ENCODE peak calls at places on chromosomes 1 and 21, in nine cellular contexts. One of them, this sample, is unnamed.
A peak's percentile ranks its signal among the peaks of the same experiment; 100 is the strongest.

GRCh38 chr1:29798699-29799566 is 562.6 kb downstream of the PTPRU start:
- DNase-seq in T-helper 1 cell: no peak
- DNase-seq in activated naive CD4-positive, alpha-beta T cell treated with anti-CD3 and anti-CD28 coated beads, Interleukin-2, amount 10 ng/mL, durations not matched to agents 7 days and 5 days: no peak
- DNase-seq in mammary epithelial cell: peak; percentile 60
- DNase-seq in COR-L47: no peak
- DNase-seq in GM23338: no peak
- DNase-seq in activated CD8-positive, alpha-beta T cell treated with anti-CD3 and anti-CD28 coated beads for 36 hours: no peak
- DNase-seq in stimulated activated CD8-positive, alpha-beta memory T cell treated with anti-CD3 and anti-CD28 coated beads, Interleukin-7, amount 100 ng/mL, for 1 hour: no peak
- DNase-seq in stimulated activated CD4-positive, alpha-beta T cell treated with anti-CD3 and anti-CD28 coated beads, Interleukin-4, amount 100 ng/mL, for 24 hours: no peak
- DNase-seq in this sample: no peak

GRCh38 chr21:34761758-34762330 is 93.0 kb downstream of the CLIC6 start:
- DNase-seq in activated naive CD4-positive, alpha-beta T cell treated with anti-CD3 and anti-CD28 coated beads, Interleukin-2, amount 10 ng/mL, durations not matched to agents 7 days and 5 days: no peak
- DNase-seq in stimulated activated CD8-positive, alpha-beta memory T cell treated with anti-CD3 and anti-CD28 coated beads, Interleukin-7, amount 100 ng/mL, for 1 hour: no peak
- DNase-seq in GM23338: no peak
- DNase-seq in activated CD8-positive, alpha-beta T cell treated with anti-CD3 and anti-CD28 coated beads for 36 hours: no peak
- DNase-seq in mammary epithelial cell: no peak
- DNase-seq in T-helper 1 cell: no peak
- DNase-seq in stimulated activated CD4-positive, alpha-beta T cell treated with anti-CD3 and anti-CD28 coated beads, Interleukin-4, amount 100 ng/mL, for 24 hours: no peak
- DNase-seq in COR-L47: no peak
- DNase-seq in this sample: no peak

GRCh38 chr1:55378582-55378981 is 163.4 kb upstream of the USP24 start:
- DNase-seq in T-helper 1 cell: no peak
- DNase-seq in stimulated activated CD4-positive, alpha-beta T cell treated with anti-CD3 and anti-CD28 coated beads, Interleukin-4, amount 100 ng/mL, for 24 hours: peak; percentile 14
- DNase-seq in stimulated activated CD8-positive, alpha-beta memory T cell treated with anti-CD3 and anti-CD28 coated beads, Interleukin-7, amount 100 ng/mL, for 1 hour: no peak
- DNase-seq in GM23338: peak; percentile 86
- DNase-seq in COR-L47: no peak
- DNase-seq in mammary epithelial cell: no peak
- DNase-seq in activated naive CD4-positive, alpha-beta T cell treated with anti-CD3 and anti-CD28 coated beads, Interleukin-2, amount 10 ng/mL, durations not matched to agents 7 days and 5 days: peak; percentile 44
- DNase-seq in activated CD8-positive, alpha-beta T cell treated with anti-CD3 and anti-CD28 coated beads for 36 hours: peak; percentile 57
- DNase-seq in this sample: no peak

GRCh38 chr1:2921970-2922686 is 99.1 kb upstream of the ACTRT2 start:
- DNase-seq in mammary epithelial cell: no peak
- DNase-seq in stimulated activated CD8-positive, alpha-beta memory T cell treated with anti-CD3 and anti-CD28 coated beads, Interleukin-7, amount 100 ng/mL, for 1 hour: no peak
- DNase-seq in activated naive CD4-positive, alpha-beta T cell treated with anti-CD3 and anti-CD28 coated beads, Interleukin-2, amount 10 ng/mL, durations not matched to agents 7 days and 5 days: peak; percentile 48
- DNase-seq in stimulated activated CD4-positive, alpha-beta T cell treated with anti-CD3 and anti-CD28 coated beads, Interleukin-4, amount 100 ng/mL, for 24 hours: peak; percentile 24
- DNase-seq in T-helper 1 cell: no peak
- DNase-seq in activated CD8-positive, alpha-beta T cell treated with anti-CD3 and anti-CD28 coated beads for 36 hours: peak; percentile 34
- DNase-seq in COR-L47: no peak
- DNase-seq in GM23338: peak; percentile 38
- DNase-seq in this sample: peak; percentile 68

GRCh38 chr21:43719748-43720538 is 1.0 kb downstream of the PDXK start:
- DNase-seq in GM23338: no peak
- DNase-seq in stimulated activated CD8-positive, alpha-beta memory T cell treated with anti-CD3 and anti-CD28 coated beads, Interleukin-7, amount 100 ng/mL, for 1 hour: no peak
- DNase-seq in T-helper 1 cell: peak; percentile 26
- DNase-seq in activated naive CD4-positive, alpha-beta T cell treated with anti-CD3 and anti-CD28 coated beads, Interleukin-2, amount 10 ng/mL, durations not matched to agents 7 days and 5 days: peak; percentile 39
- DNase-seq in mammary epithelial cell: no peak
- DNase-seq in stimulated activated CD4-positive, alpha-beta T cell treated with anti-CD3 and anti-CD28 coated beads, Interleukin-4, amount 100 ng/mL, for 24 hours: no peak
- DNase-seq in COR-L47: no peak
- DNase-seq in activated CD8-positive, alpha-beta T cell treated with anti-CD3 and anti-CD28 coated beads for 36 hours: no peak
- DNase-seq in this sample: no peak

GRCh38 chr1:154714638-154715037 is 106.7 kb upstream of the ADAR start:
- DNase-seq in T-helper 1 cell: peak; percentile 20
- DNase-seq in stimulated activated CD8-positive, alpha-beta memory T cell treated with anti-CD3 and anti-CD28 coated beads, Interleukin-7, amount 100 ng/mL, for 1 hour: no peak
- DNase-seq in activated CD8-positive, alpha-beta T cell treated with anti-CD3 and anti-CD28 coated beads for 36 hours: peak; percentile 33
- DNase-seq in activated naive CD4-positive, alpha-beta T cell treated with anti-CD3 and anti-CD28 coated beads, Interleukin-2, amount 10 ng/mL, durations not matched to agents 7 days and 5 days: peak; percentile 35
- DNase-seq in GM23338: peak; percentile 32
- DNase-seq in COR-L47: no peak
- DNase-seq in stimulated activated CD4-positive, alpha-beta T cell treated with anti-CD3 and anti-CD28 coated beads, Interleukin-4, amount 100 ng/mL, for 24 hours: no peak
- DNase-seq in mammary epithelial cell: peak; percentile 12
- DNase-seq in this sample: peak; percentile 39

GRCh38 chr1:208332774-208333126 is 88.6 kb upstream of the PLXNA2 start:
- DNase-seq in COR-L47: no peak
- DNase-seq in activated CD8-positive, alpha-beta T cell treated with anti-CD3 and anti-CD28 coated beads for 36 hours: no peak
- DNase-seq in T-helper 1 cell: no peak
- DNase-seq in stimulated activated CD8-positive, alpha-beta memory T cell treated with anti-CD3 and anti-CD28 coated beads, Interleukin-7, amount 100 ng/mL, for 1 hour: no peak
- DNase-seq in activated naive CD4-positive, alpha-beta T cell treated with anti-CD3 and anti-CD28 coated beads, Interleukin-2, amount 10 ng/mL, durations not matched to agents 7 days and 5 days: no peak
- DNase-seq in GM23338: no peak
- DNase-seq in mammary epithelial cell: no peak
- DNase-seq in stimulated activated CD4-positive, alpha-beta T cell treated with anti-CD3 and anti-CD28 coated beads, Interleukin-4, amount 100 ng/mL, for 24 hours: no peak
- DNase-seq in this sample: no peak

GRCh38 chr1:67608661-67609571 is 76.1 kb upstream of the GADD45A start:
- DNase-seq in GM23338: no peak
- DNase-seq in activated naive CD4-positive, alpha-beta T cell treated with anti-CD3 and anti-CD28 coated beads, Interleukin-2, amount 10 ng/mL, durations not matched to agents 7 days and 5 days: no peak
- DNase-seq in stimulated activated CD4-positive, alpha-beta T cell treated with anti-CD3 and anti-CD28 coated beads, Interleukin-4, amount 100 ng/mL, for 24 hours: no peak
- DNase-seq in stimulated activated CD8-positive, alpha-beta memory T cell treated with anti-CD3 and anti-CD28 coated beads, Interleukin-7, amount 100 ng/mL, for 1 hour: no peak
- DNase-seq in activated CD8-positive, alpha-beta T cell treated with anti-CD3 and anti-CD28 coated beads for 36 hours: no peak
- DNase-seq in COR-L47: no peak
- DNase-seq in T-helper 1 cell: no peak
- DNase-seq in mammary epithelial cell: no peak
- DNase-seq in this sample: no peak

GRCh38 chr1:83819436-83819835 is 179.5 kb downstream of the TTLL7 start:
- DNase-seq in GM23338: no peak
- DNase-seq in T-helper 1 cell: no peak
- DNase-seq in activated naive CD4-positive, alpha-beta T cell treated with anti-CD3 and anti-CD28 coated beads, Interleukin-2, amount 10 ng/mL, durations not matched to agents 7 days and 5 days: no peak
- DNase-seq in mammary epithelial cell: no peak
- DNase-seq in activated CD8-positive, alpha-beta T cell treated with anti-CD3 and anti-CD28 coated beads for 36 hours: no peak
- DNase-seq in stimulated activated CD4-positive, alpha-beta T cell treated with anti-CD3 and anti-CD28 coated beads, Interleukin-4, amount 100 ng/mL, for 24 hours: no peak
- DNase-seq in stimulated activated CD8-positive, alpha-beta memory T cell treated with anti-CD3 and anti-CD28 coated beads, Interleukin-7, amount 100 ng/mL, for 1 hour: no peak
- DNase-seq in COR-L47: no peak
- DNase-seq in this sample: peak; percentile 67

GRCh38 chr21:43190544-43191340 is 21.9 kb downstream of the CRYAA start:
- DNase-seq in mammary epithelial cell: no peak
- DNase-seq in GM23338: no peak
- DNase-seq in stimulated activated CD8-positive, alpha-beta memory T cell treated with anti-CD3 and anti-CD28 coated beads, Interleukin-7, amount 100 ng/mL, for 1 hour: no peak
- DNase-seq in T-helper 1 cell: no peak
- DNase-seq in stimulated activated CD4-positive, alpha-beta T cell treated with anti-CD3 and anti-CD28 coated beads, Interleukin-4, amount 100 ng/mL, for 24 hours: no peak
- DNase-seq in COR-L47: no peak
- DNase-seq in activated naive CD4-positive, alpha-beta T cell treated with anti-CD3 and anti-CD28 coated beads, Interleukin-2, amount 10 ng/mL, durations not matched to agents 7 days and 5 days: no peak
- DNase-seq in activated CD8-positive, alpha-beta T cell treated with anti-CD3 and anti-CD28 coated beads for 36 hours: no peak
- DNase-seq in this sample: no peak

GRCh38 chr1:17423781-17424245 is 15.7 kb downstream of the RCC2 start:
- DNase-seq in T-helper 1 cell: no peak
- DNase-seq in GM23338: no peak
- DNase-seq in activated CD8-positive, alpha-beta T cell treated with anti-CD3 and anti-CD28 coated beads for 36 hours: no peak
- DNase-seq in COR-L47: no peak
- DNase-seq in mammary epithelial cell: no peak
- DNase-seq in activated naive CD4-positive, alpha-beta T cell treated with anti-CD3 and anti-CD28 coated beads, Interleukin-2, amount 10 ng/mL, durations not matched to agents 7 days and 5 days: no peak
- DNase-seq in stimulated activated CD4-positive, alpha-beta T cell treated with anti-CD3 and anti-CD28 coated beads, Interleukin-4, amount 100 ng/mL, for 24 hours: no peak
- DNase-seq in stimulated activated CD8-positive, alpha-beta memory T cell treated with anti-CD3 and anti-CD28 coated beads, Interleukin-7, amount 100 ng/mL, for 1 hour: no peak
- DNase-seq in this sample: no peak

GRCh38 chr1:11330411-11330810 is 57.4 kb downstream of the UBIAD1 start:
- DNase-seq in GM23338: no peak
- DNase-seq in activated naive CD4-positive, alpha-beta T cell treated with anti-CD3 and anti-CD28 coated beads, Interleukin-2, amount 10 ng/mL, durations not matched to agents 7 days and 5 days: no peak
- DNase-seq in COR-L47: no peak
- DNase-seq in stimulated activated CD4-positive, alpha-beta T cell treated with anti-CD3 and anti-CD28 coated beads, Interleukin-4, amount 100 ng/mL, for 24 hours: no peak
- DNase-seq in stimulated activated CD8-positive, alpha-beta memory T cell treated with anti-CD3 and anti-CD28 coated beads, Interleukin-7, amount 100 ng/mL, for 1 hour: no peak
- DNase-seq in T-helper 1 cell: no peak
- DNase-seq in mammary epithelial cell: no peak
- DNase-seq in activated CD8-positive, alpha-beta T cell treated with anti-CD3 and anti-CD28 coated beads for 36 hours: no peak
- DNase-seq in this sample: no peak

GRCh38 chr1:111227434-111227833 is at the start of gene CHI3L2:
- DNase-seq in GM23338: no peak
- DNase-seq in COR-L47: no peak
- DNase-seq in mammary epithelial cell: peak; percentile 54
- DNase-seq in activated CD8-positive, alpha-beta T cell treated with anti-CD3 and anti-CD28 coated beads for 36 hours: no peak
- DNase-seq in activated naive CD4-positive, alpha-beta T cell treated with anti-CD3 and anti-CD28 coated beads, Interleukin-2, amount 10 ng/mL, durations not matched to agents 7 days and 5 days: no peak
- DNase-seq in stimulated activated CD8-positive, alpha-beta memory T cell treated with anti-CD3 and anti-CD28 coated beads, Interleukin-7, amount 100 ng/mL, for 1 hour: no peak
- DNase-seq in stimulated activated CD4-positive, alpha-beta T cell treated with anti-CD3 and anti-CD28 coated beads, Interleukin-4, amount 100 ng/mL, for 24 hours: no peak
- DNase-seq in T-helper 1 cell: no peak
- DNase-seq in this sample: no peak

GRCh38 chr1:156892190-156893047 is 1.1 kb upstream of the PEAR1 start:
- DNase-seq in activated CD8-positive, alpha-beta T cell treated with anti-CD3 and anti-CD28 coated beads for 36 hours: peak; percentile 95
- DNase-seq in mammary epithelial cell: peak; percentile 61
- DNase-seq in T-helper 1 cell: peak; percentile 80
- DNase-seq in activated naive CD4-positive, alpha-beta T cell treated with anti-CD3 and anti-CD28 coated beads, Interleukin-2, amount 10 ng/mL, durations not matched to agents 7 days and 5 days: peak; percentile 92
- DNase-seq in stimulated activated CD8-positive, alpha-beta memory T cell treated with anti-CD3 and anti-CD28 coated beads, Interleukin-7, amount 100 ng/mL, for 1 hour: peak; percentile 64
- DNase-seq in stimulated activated CD4-positive, alpha-beta T cell treated with anti-CD3 and anti-CD28 coated beads, Interleukin-4, amount 100 ng/mL, for 24 hours: peak; percentile 87
- DNase-seq in COR-L47: peak; percentile 75
- DNase-seq in GM23338: peak; percentile 95
- DNase-seq in this sample: peak; percentile 84

GRCh38 chr21:33801424-33802405 is 113.9 kb downstream of the ATP5PO start:
- DNase-seq in COR-L47: peak; percentile 89
- DNase-seq in stimulated activated CD4-positive, alpha-beta T cell treated with anti-CD3 and anti-CD28 coated beads, Interleukin-4, amount 100 ng/mL, for 24 hours: no peak
- DNase-seq in T-helper 1 cell: peak; percentile 20
- DNase-seq in activated naive CD4-positive, alpha-beta T cell treated with anti-CD3 and anti-CD28 coated beads, Interleukin-2, amount 10 ng/mL, durations not matched to agents 7 days and 5 days: no peak
- DNase-seq in GM23338: peak; percentile 41
- DNase-seq in activated CD8-positive, alpha-beta T cell treated with anti-CD3 and anti-CD28 coated beads for 36 hours: no peak
- DNase-seq in mammary epithelial cell: peak; percentile 96
- DNase-seq in stimulated activated CD8-positive, alpha-beta memory T cell treated with anti-CD3 and anti-CD28 coated beads, Interleukin-7, amount 100 ng/mL, for 1 hour: no peak
- DNase-seq in this sample: peak; percentile 83

GRCh38 chr1:108100148-108100547 is 100.0 kb downstream of the SLC25A24 start:
- DNase-seq in GM23338: no peak
- DNase-seq in mammary epithelial cell: no peak
- DNase-seq in T-helper 1 cell: no peak
- DNase-seq in activated naive CD4-positive, alpha-beta T cell treated with anti-CD3 and anti-CD28 coated beads, Interleukin-2, amount 10 ng/mL, durations not matched to agents 7 days and 5 days: no peak
- DNase-seq in COR-L47: no peak
- DNase-seq in stimulated activated CD4-positive, alpha-beta T cell treated with anti-CD3 and anti-CD28 coated beads, Interleukin-4, amount 100 ng/mL, for 24 hours: no peak
- DNase-seq in stimulated activated CD8-positive, alpha-beta memory T cell treated with anti-CD3 and anti-CD28 coated beads, Interleukin-7, amount 100 ng/mL, for 1 hour: no peak
- DNase-seq in activated CD8-positive, alpha-beta T cell treated with anti-CD3 and anti-CD28 coated beads for 36 hours: no peak
- DNase-seq in this sample: no peak

GRCh38 chr1:71463144-71463543 is 382.3 kb upstream of the ZRANB2 start:
- DNase-seq in T-helper 1 cell: no peak
- DNase-seq in COR-L47: no peak
- DNase-seq in stimulated activated CD4-positive, alpha-beta T cell treated with anti-CD3 and anti-CD28 coated beads, Interleukin-4, amount 100 ng/mL, for 24 hours: no peak
- DNase-seq in activated CD8-positive, alpha-beta T cell treated with anti-CD3 and anti-CD28 coated beads for 36 hours: no peak
- DNase-seq in activated naive CD4-positive, alpha-beta T cell treated with anti-CD3 and anti-CD28 coated beads, Interleukin-2, amount 10 ng/mL, durations not matched to agents 7 days and 5 days: no peak
- DNase-seq in mammary epithelial cell: no peak
- DNase-seq in stimulated activated CD8-positive, alpha-beta memory T cell treated with anti-CD3 and anti-CD28 coated beads, Interleukin-7, amount 100 ng/mL, for 1 hour: no peak
- DNase-seq in GM23338: no peak
- DNase-seq in this sample: no peak

GRCh38 chr21:42227909-42228708 is 9.2 kb downstream of the ABCG1 start:
- DNase-seq in stimulated activated CD8-positive, alpha-beta memory T cell treated with anti-CD3 and anti-CD28 coated beads, Interleukin-7, amount 100 ng/mL, for 1 hour: peak; percentile 78
- DNase-seq in T-helper 1 cell: peak; percentile 96
- DNase-seq in activated naive CD4-positive, alpha-beta T cell treated with anti-CD3 and anti-CD28 coated beads, Interleukin-2, amount 10 ng/mL, durations not matched to agents 7 days and 5 days: peak; percentile 94
- DNase-seq in GM23338: peak; percentile 71
- DNase-seq in stimulated activated CD4-positive, alpha-beta T cell treated with anti-CD3 and anti-CD28 coated beads, Interleukin-4, amount 100 ng/mL, for 24 hours: peak; percentile 91
- DNase-seq in mammary epithelial cell: peak; percentile 95
- DNase-seq in activated CD8-positive, alpha-beta T cell treated with anti-CD3 and anti-CD28 coated beads for 36 hours: peak; percentile 97
- DNase-seq in COR-L47: peak; percentile 20
- DNase-seq in this sample: peak; percentile 66

GRCh38 chr1:65082346-65083040 is 65.5 kb upstream of the AK4 start:
- DNase-seq in activated CD8-positive, alpha-beta T cell treated with anti-CD3 and anti-CD28 coated beads for 36 hours: no peak
- DNase-seq in stimulated activated CD4-positive, alpha-beta T cell treated with anti-CD3 and anti-CD28 coated beads, Interleukin-4, amount 100 ng/mL, for 24 hours: no peak
- DNase-seq in T-helper 1 cell: no peak
- DNase-seq in mammary epithelial cell: no peak
- DNase-seq in activated naive CD4-positive, alpha-beta T cell treated with anti-CD3 and anti-CD28 coated beads, Interleukin-2, amount 10 ng/mL, durations not matched to agents 7 days and 5 days: no peak
- DNase-seq in COR-L47: no peak
- DNase-seq in stimulated activated CD8-positive, alpha-beta memory T cell treated with anti-CD3 and anti-CD28 coated beads, Interleukin-7, amount 100 ng/mL, for 1 hour: no peak
- DNase-seq in GM23338: no peak
- DNase-seq in this sample: no peak

GRCh38 chr1:164608651-164609057 is 49.7 kb downstream of the PBX1 start:
- DNase-seq in T-helper 1 cell: no peak
- DNase-seq in activated CD8-positive, alpha-beta T cell treated with anti-CD3 and anti-CD28 coated beads for 36 hours: no peak
- DNase-seq in stimulated activated CD4-positive, alpha-beta T cell treated with anti-CD3 and anti-CD28 coated beads, Interleukin-4, amount 100 ng/mL, for 24 hours: no peak
- DNase-seq in mammary epithelial cell: no peak
- DNase-seq in activated naive CD4-positive, alpha-beta T cell treated with anti-CD3 and anti-CD28 coated beads, Interleukin-2, amount 10 ng/mL, durations not matched to agents 7 days and 5 days: no peak
- DNase-seq in GM23338: peak; percentile 38
- DNase-seq in COR-L47: no peak
- DNase-seq in stimulated activated CD8-positive, alpha-beta memory T cell treated with anti-CD3 and anti-CD28 coated beads, Interleukin-7, amount 100 ng/mL, for 1 hour: no peak
- DNase-seq in this sample: peak; percentile 41

GRCh38 chr1:31643976-31644559 is 608 bp downstream of the PEF1 start:
- DNase-seq in mammary epithelial cell: no peak
- DNase-seq in activated CD8-positive, alpha-beta T cell treated with anti-CD3 and anti-CD28 coated beads for 36 hours: no peak
- DNase-seq in GM23338: no peak
- DNase-seq in activated naive CD4-positive, alpha-beta T cell treated with anti-CD3 and anti-CD28 coated beads, Interleukin-2, amount 10 ng/mL, durations not matched to agents 7 days and 5 days: no peak
- DNase-seq in stimulated activated CD8-positive, alpha-beta memory T cell treated with anti-CD3 and anti-CD28 coated beads, Interleukin-7, amount 100 ng/mL, for 1 hour: no peak
- DNase-seq in T-helper 1 cell: no peak
- DNase-seq in COR-L47: no peak
- DNase-seq in stimulated activated CD4-positive, alpha-beta T cell treated with anti-CD3 and anti-CD28 coated beads, Interleukin-4, amount 100 ng/mL, for 24 hours: no peak
- DNase-seq in this sample: no peak

GRCh38 chr1:234213576-234214128 is 159.6 kb upstream of the COA6 start:
- DNase-seq in stimulated activated CD4-positive, alpha-beta T cell treated with anti-CD3 and anti-CD28 coated beads, Interleukin-4, amount 100 ng/mL, for 24 hours: no peak
- DNase-seq in stimulated activated CD8-positive, alpha-beta memory T cell treated with anti-CD3 and anti-CD28 coated beads, Interleukin-7, amount 100 ng/mL, for 1 hour: no peak
- DNase-seq in COR-L47: no peak
- DNase-seq in mammary epithelial cell: no peak
- DNase-seq in activated CD8-positive, alpha-beta T cell treated with anti-CD3 and anti-CD28 coated beads for 36 hours: no peak
- DNase-seq in T-helper 1 cell: peak; percentile 4
- DNase-seq in activated naive CD4-positive, alpha-beta T cell treated with anti-CD3 and anti-CD28 coated beads, Interleukin-2, amount 10 ng/mL, durations not matched to agents 7 days and 5 days: no peak
- DNase-seq in GM23338: no peak
- DNase-seq in this sample: no peak

GRCh38 chr1:58768971-58769808 is 14.7 kb downstream of the JUN start:
- DNase-seq in stimulated activated CD8-positive, alpha-beta memory T cell treated with anti-CD3 and anti-CD28 coated beads, Interleukin-7, amount 100 ng/mL, for 1 hour: no peak
- DNase-seq in mammary epithelial cell: peak; percentile 42
- DNase-seq in stimulated activated CD4-positive, alpha-beta T cell treated with anti-CD3 and anti-CD28 coated beads, Interleukin-4, amount 100 ng/mL, for 24 hours: peak; percentile 50
- DNase-seq in activated CD8-positive, alpha-beta T cell treated with anti-CD3 and anti-CD28 coated beads for 36 hours: peak; percentile 65
- DNase-seq in COR-L47: peak; percentile 60
- DNase-seq in T-helper 1 cell: no peak
- DNase-seq in activated naive CD4-positive, alpha-beta T cell treated with anti-CD3 and anti-CD28 coated beads, Interleukin-2, amount 10 ng/mL, durations not matched to agents 7 days and 5 days: peak; percentile 65
- DNase-seq in GM23338: peak; percentile 95
- DNase-seq in this sample: peak; percentile 88

GRCh38 chr1:31102501-31102950 is 37.0 kb upstream of the PUM1 start:
- DNase-seq in GM23338: no peak
- DNase-seq in stimulated activated CD4-positive, alpha-beta T cell treated with anti-CD3 and anti-CD28 coated beads, Interleukin-4, amount 100 ng/mL, for 24 hours: no peak
- DNase-seq in activated naive CD4-positive, alpha-beta T cell treated with anti-CD3 and anti-CD28 coated beads, Interleukin-2, amount 10 ng/mL, durations not matched to agents 7 days and 5 days: no peak
- DNase-seq in COR-L47: no peak
- DNase-seq in stimulated activated CD8-positive, alpha-beta memory T cell treated with anti-CD3 and anti-CD28 coated beads, Interleukin-7, amount 100 ng/mL, for 1 hour: no peak
- DNase-seq in activated CD8-positive, alpha-beta T cell treated with anti-CD3 and anti-CD28 coated beads for 36 hours: no peak
- DNase-seq in T-helper 1 cell: no peak
- DNase-seq in mammary epithelial cell: peak; percentile 90
- DNase-seq in this sample: peak; percentile 52

GRCh38 chr1:246971322-246971721 is 36.5 kb downstream of the ZNF695 start:
- DNase-seq in COR-L47: peak; percentile 50
- DNase-seq in mammary epithelial cell: no peak
- DNase-seq in activated CD8-positive, alpha-beta T cell treated with anti-CD3 and anti-CD28 coated beads for 36 hours: peak; percentile 55
- DNase-seq in GM23338: peak; percentile 74
- DNase-seq in stimulated activated CD4-positive, alpha-beta T cell treated with anti-CD3 and anti-CD28 coated beads, Interleukin-4, amount 100 ng/mL, for 24 hours: peak; percentile 32
- DNase-seq in stimulated activated CD8-positive, alpha-beta memory T cell treated with anti-CD3 and anti-CD28 coated beads, Interleukin-7, amount 100 ng/mL, for 1 hour: peak; percentile 2
- DNase-seq in T-helper 1 cell: peak; percentile 15
- DNase-seq in activated naive CD4-positive, alpha-beta T cell treated with anti-CD3 and anti-CD28 coated beads, Interleukin-2, amount 10 ng/mL, durations not matched to agents 7 days and 5 days: peak; percentile 50
- DNase-seq in this sample: peak; percentile 64

GRCh38 chr1:96352733-96353132 is 368.9 kb upstream of the PTBP2 start:
- DNase-seq in activated CD8-positive, alpha-beta T cell treated with anti-CD3 and anti-CD28 coated beads for 36 hours: no peak
- DNase-seq in stimulated activated CD8-positive, alpha-beta memory T cell treated with anti-CD3 and anti-CD28 coated beads, Interleukin-7, amount 100 ng/mL, for 1 hour: no peak
- DNase-seq in COR-L47: no peak
- DNase-seq in mammary epithelial cell: no peak
- DNase-seq in stimulated activated CD4-positive, alpha-beta T cell treated with anti-CD3 and anti-CD28 coated beads, Interleukin-4, amount 100 ng/mL, for 24 hours: no peak
- DNase-seq in GM23338: no peak
- DNase-seq in activated naive CD4-positive, alpha-beta T cell treated with anti-CD3 and anti-CD28 coated beads, Interleukin-2, amount 10 ng/mL, durations not matched to agents 7 days and 5 days: no peak
- DNase-seq in T-helper 1 cell: no peak
- DNase-seq in this sample: no peak

GRCh38 chr21:41109174-41109573 is 58.8 kb upstream of the BACE2 start:
- DNase-seq in COR-L47: no peak
- DNase-seq in mammary epithelial cell: no peak
- DNase-seq in stimulated activated CD4-positive, alpha-beta T cell treated with anti-CD3 and anti-CD28 coated beads, Interleukin-4, amount 100 ng/mL, for 24 hours: no peak
- DNase-seq in activated naive CD4-positive, alpha-beta T cell treated with anti-CD3 and anti-CD28 coated beads, Interleukin-2, amount 10 ng/mL, durations not matched to agents 7 days and 5 days: no peak
- DNase-seq in T-helper 1 cell: no peak
- DNase-seq in stimulated activated CD8-positive, alpha-beta memory T cell treated with anti-CD3 and anti-CD28 coated beads, Interleukin-7, amount 100 ng/mL, for 1 hour: no peak
- DNase-seq in activated CD8-positive, alpha-beta T cell treated with anti-CD3 and anti-CD28 coated beads for 36 hours: no peak
- DNase-seq in GM23338: no peak
- DNase-seq in this sample: no peak

GRCh38 chr1:8323706-8324105 is 5.8 kb downstream of the SLC45A1 start:
- DNase-seq in T-helper 1 cell: no peak
- DNase-seq in stimulated activated CD8-positive, alpha-beta memory T cell treated with anti-CD3 and anti-CD28 coated beads, Interleukin-7, amount 100 ng/mL, for 1 hour: no peak
- DNase-seq in activated CD8-positive, alpha-beta T cell treated with anti-CD3 and anti-CD28 coated beads for 36 hours: no peak
- DNase-seq in GM23338: no peak
- DNase-seq in mammary epithelial cell: no peak
- DNase-seq in COR-L47: no peak
- DNase-seq in activated naive CD4-positive, alpha-beta T cell treated with anti-CD3 and anti-CD28 coated beads, Interleukin-2, amount 10 ng/mL, durations not matched to agents 7 days and 5 days: no peak
- DNase-seq in stimulated activated CD4-positive, alpha-beta T cell treated with anti-CD3 and anti-CD28 coated beads, Interleukin-4, amount 100 ng/mL, for 24 hours: no peak
- DNase-seq in this sample: peak; percentile 37

GRCh38 chr1:61585714-61586113 is 139.2 kb downstream of the TM2D1 start:
- DNase-seq in activated naive CD4-positive, alpha-beta T cell treated with anti-CD3 and anti-CD28 coated beads, Interleukin-2, amount 10 ng/mL, durations not matched to agents 7 days and 5 days: no peak
- DNase-seq in T-helper 1 cell: no peak
- DNase-seq in mammary epithelial cell: peak; percentile 52
- DNase-seq in COR-L47: peak; percentile 81
- DNase-seq in stimulated activated CD4-positive, alpha-beta T cell treated with anti-CD3 and anti-CD28 coated beads, Interleukin-4, amount 100 ng/mL, for 24 hours: no peak
- DNase-seq in stimulated activated CD8-positive, alpha-beta memory T cell treated with anti-CD3 and anti-CD28 coated beads, Interleukin-7, amount 100 ng/mL, for 1 hour: no peak
- DNase-seq in GM23338: no peak
- DNase-seq in activated CD8-positive, alpha-beta T cell treated with anti-CD3 and anti-CD28 coated beads for 36 hours: no peak
- DNase-seq in this sample: no peak

GRCh38 chr1:64505232-64505943 is 35.5 kb downstream of the CACHD1 start:
- DNase-seq in T-helper 1 cell: peak; percentile 4
- DNase-seq in activated naive CD4-positive, alpha-beta T cell treated with anti-CD3 and anti-CD28 coated beads, Interleukin-2, amount 10 ng/mL, durations not matched to agents 7 days and 5 days: peak; percentile 69
- DNase-seq in mammary epithelial cell: no peak
- DNase-seq in COR-L47: peak; percentile 32
- DNase-seq in activated CD8-positive, alpha-beta T cell treated with anti-CD3 and anti-CD28 coated beads for 36 hours: peak; percentile 75
- DNase-seq in stimulated activated CD4-positive, alpha-beta T cell treated with anti-CD3 and anti-CD28 coated beads, Interleukin-4, amount 100 ng/mL, for 24 hours: peak; percentile 14
- DNase-seq in GM23338: peak; percentile 86
- DNase-seq in stimulated activated CD8-positive, alpha-beta memory T cell treated with anti-CD3 and anti-CD28 coated beads, Interleukin-7, amount 100 ng/mL, for 1 hour: peak; percentile 8
- DNase-seq in this sample: peak; percentile 55

GRCh38 chr1:226429868-226430715 is 22.2 kb upstream of the PARP1 start:
- DNase-seq in activated CD8-positive, alpha-beta T cell treated with anti-CD3 and anti-CD28 coated beads for 36 hours: no peak
- DNase-seq in T-helper 1 cell: no peak
- DNase-seq in stimulated activated CD4-positive, alpha-beta T cell treated with anti-CD3 and anti-CD28 coated beads, Interleukin-4, amount 100 ng/mL, for 24 hours: no peak
- DNase-seq in mammary epithelial cell: no peak
- DNase-seq in stimulated activated CD8-positive, alpha-beta memory T cell treated with anti-CD3 and anti-CD28 coated beads, Interleukin-7, amount 100 ng/mL, for 1 hour: no peak
- DNase-seq in activated naive CD4-positive, alpha-beta T cell treated with anti-CD3 and anti-CD28 coated beads, Interleukin-2, amount 10 ng/mL, durations not matched to agents 7 days and 5 days: no peak
- DNase-seq in GM23338: no peak
- DNase-seq in COR-L47: no peak
- DNase-seq in this sample: no peak

This sample was measured in SJCRH30.